ENCODE peak calls at places on chromosome 15, in four cellular contexts. L, S, E and X are unnamed samples.

GRCh38 chr15:40894689-40895308 is 549 bp downstream of the VPS18 start:
- DNase-seq in L (peak; percentile 97), S (peak; percentile 54), E (no peak), X (peak; percentile 64)

GRCh38 chr15:63019539-63020109 is 22.9 kb upstream of the TPM1 start:
- DNase-seq in L (peak; percentile 77), S (no peak), E (no peak), X (no peak)

GRCh38 chr15:90184119-90184785 is 16.9 kb upstream of the SEMA4B start:
- DNase-seq in L (peak; percentile 52), S (no peak), E (peak; percentile 73), X (peak; percentile 10)

GRCh38 chr15:28094732-28095521 is 4.2 kb downstream of the OCA2 start:
- DNase-seq in L (peak; percentile 63), S (no peak), E (no peak), X (no peak)

GRCh38 chr15:66730168-66731014 is 28.4 kb downstream of the SMAD6 start:
- DNase-seq in L (no peak), S (no peak), E (no peak), X (no peak)

GRCh38 chr15:80850941-80851451 is 71.8 kb downstream of the CEMIP start:
- DNase-seq in L (no peak), S (no peak), E (no peak), X (no peak)

GRCh38 chr15:72835289-72835890 is 51.8 kb upstream of the ADPGK start:
- DNase-seq in L (peak; percentile 77), S (no peak), E (no peak), X (no peak)

GRCh38 chr15:47037003-47037402 is 680.3 kb upstream of the SEMA6D start:
- DNase-seq in L (no peak), S (no peak), E (no peak), X (no peak)

GRCh38 chr15:67574981-67575632 is 32.6 kb downstream of the MAP2K5 start:
- DNase-seq in L (peak; percentile 17), S (no peak), E (no peak), X (no peak)

GRCh38 chr15:25724899-25725298 is 138.2 kb downstream of the ATP10A start:
- DNase-seq in L (no peak), S (no peak), E (no peak), X (no peak)

GRCh38 chr15:69758291-69758771 is 305.7 kb downstream of the RPLP1 start:
- DNase-seq in L (no peak), S (no peak), E (no peak), X (no peak)

GRCh38 chr15:25060472-25060803 is 105.7 kb downstream of the SNRPN start:
- DNase-seq in L (no peak), S (no peak), E (no peak), X (no peak)

GRCh38 chr15:49644364-49644794 is 23.5 kb downstream of the DTWD1 start:
- DNase-seq in L (peak; percentile 21), S (no peak), E (no peak), X (no peak)

GRCh38 chr15:67501177-67501835 is 19.6 kb upstream of the C15orf61 start:
- DNase-seq in L (peak; percentile 37), S (no peak), E (no peak), X (peak; percentile 6)

GRCh38 chr15:79311901-79312553 is 1.1 kb downstream of the TMED3 start:
- DNase-seq in L (no peak), S (no peak), E (no peak), X (no peak)

GRCh38 chr15:60584355-60585023 is 105.5 kb upstream of the ICE2 start:
- DNase-seq in L (no peak), S (peak; percentile 49), E (no peak), X (peak; percentile 80)

GRCh38 chr15:29668120-29668602 is 154.1 kb downstream of the TJP1 start:
- DNase-seq in L (peak; percentile 96), S (no peak), E (no peak), X (no peak)

GRCh38 chr15:31901501-31901900 is 128.8 kb upstream of the CHRNA7 start:
- DNase-seq in L (no peak), S (no peak), E (no peak), X (no peak)

GRCh38 chr15:67083135-67083766 is 17.8 kb downstream of the SMAD3 start:
- DNase-seq in L (no peak), S (no peak), E (no peak), X (no peak)

GRCh38 chr15:70101459-70102113 is 3.9 kb upstream of the TLE3 start:
- DNase-seq in L (peak; percentile 96), S (no peak), E (no peak), X (no peak)

GRCh38 chr15:43440721-43441281 is 52.2 kb downstream of the TP53BP1 start:
- DNase-seq in L (peak; percentile 45), S (peak; percentile 5), E (no peak), X (peak; percentile 3)

GRCh38 chr15:71437919-71438318 is 322.6 kb downstream of the THSD4 start:
- DNase-seq in L (no peak), S (no peak), E (no peak), X (no peak)

GRCh38 chr15:35092846-35093245 is 7.8 kb upstream of the NANOGP8 start:
- DNase-seq in L (no peak), S (no peak), E (no peak), X (no peak)

GRCh38 chr15:85533949-85534543 is 153.6 kb downstream of the AKAP13 start:
- DNase-seq in L (no peak), S (no peak), E (no peak), X (peak; percentile 28)

GRCh38 chr15:47432831-47433230 is 284.5 kb upstream of the SEMA6D start:
- DNase-seq in L (no peak), S (no peak), E (no peak), X (no peak)

GRCh38 chr15:83300826-83301225 is 16.4 kb upstream of the BNC1 start:
- DNase-seq in L (no peak), S (no peak), E (no peak), X (no peak)

GRCh38 chr15:42548258-42549051 is at the start of the genes HAUS2 and LRRC57:
- DNase-seq in L (peak; percentile 95), S (peak; percentile 82), E (peak; percentile 66), X (peak; percentile 84)

GRCh38 chr15:88221836-88222235 is 34.7 kb downstream of the NTRK3 start:
- DNase-seq in L (no peak), S (no peak), E (no peak), X (no peak)

GRCh38 chr15:60859996-60860494 is 369.1 kb downstream of the RORA start:
- DNase-seq in L (no peak), S (no peak), E (no peak), X (peak; percentile 61)

GRCh38 chr15:71545223-71545760 is 265.1 kb upstream of the NR2E3 start:
- DNase-seq in L (no peak), S (no peak), E (no peak), X (no peak)

GRCh38 chr15:91199511-91199910 is 99.5 kb downstream of the SV2B start:
- DNase-seq in L (no peak), S (no peak), E (no peak), X (no peak)